ENCODE peak calls at places on chromosomes 5 and 9, in ten cellular contexts. One of them, this sample, is unnamed.

GRCh38 chr5:111805071-111805470 is 48.1 kb upstream of the NREP start:
- DNase-seq in activated naive CD8-positive, alpha-beta T cell treated with anti-CD3 and anti-CD28 coated beads for 36 hours: no peak
- DNase-seq in astrocyte of the spinal cord: no peak
- DNase-seq in lung: no peak
- DNase-seq in NCI-H774: no peak
- DNase-seq in NCI-H1092: no peak
- DNase-seq in islet precursor cell: no peak
- DNase-seq in stimulated activated CD8-positive, alpha-beta memory T cell treated with anti-CD3 and anti-CD28 coated beads, Interleukin-12 subunit alpha, Interleukin-12 subunit beta, amount 100 ng/mL, for 1 hour: no peak
- DNase-seq in NCI-H1048: no peak
- DNase-seq in H54: no peak
- DNase-seq in this sample: no peak

GRCh38 chr9:112439171-112439570 is 47.5 kb upstream of the KIAA1958 start:
- DNase-seq in activated naive CD8-positive, alpha-beta T cell treated with anti-CD3 and anti-CD28 coated beads for 36 hours: no peak
- DNase-seq in astrocyte of the spinal cord: no peak
- DNase-seq in lung: no peak
- DNase-seq in NCI-H774: peak
- DNase-seq in NCI-H1092: peak
- DNase-seq in islet precursor cell: no peak
- DNase-seq in stimulated activated CD8-positive, alpha-beta memory T cell treated with anti-CD3 and anti-CD28 coated beads, Interleukin-12 subunit alpha, Interleukin-12 subunit beta, amount 100 ng/mL, for 1 hour: no peak
- DNase-seq in NCI-H1048: no peak
- DNase-seq in H54: no peak
- DNase-seq in this sample: no peak

GRCh38 chr9:98099898-98100297 is 19.1 kb downstream of the TRIM14 start:
- DNase-seq in activated naive CD8-positive, alpha-beta T cell treated with anti-CD3 and anti-CD28 coated beads for 36 hours: no peak
- DNase-seq in astrocyte of the spinal cord: no peak
- DNase-seq in lung: no peak
- DNase-seq in NCI-H774: peak
- DNase-seq in NCI-H1092: no peak
- DNase-seq in islet precursor cell: no peak
- DNase-seq in stimulated activated CD8-positive, alpha-beta memory T cell treated with anti-CD3 and anti-CD28 coated beads, Interleukin-12 subunit alpha, Interleukin-12 subunit beta, amount 100 ng/mL, for 1 hour: no peak
- DNase-seq in NCI-H1048: no peak
- DNase-seq in H54: no peak
- DNase-seq in this sample: no peak

GRCh38 chr9:94705162-94705712 is 21.3 kb upstream of the AOPEP start:
- DNase-seq in activated naive CD8-positive, alpha-beta T cell treated with anti-CD3 and anti-CD28 coated beads for 36 hours: no peak
- DNase-seq in astrocyte of the spinal cord: no peak
- DNase-seq in lung: no peak
- DNase-seq in NCI-H774: no peak
- DNase-seq in NCI-H1092: no peak
- DNase-seq in islet precursor cell: no peak
- DNase-seq in stimulated activated CD8-positive, alpha-beta memory T cell treated with anti-CD3 and anti-CD28 coated beads, Interleukin-12 subunit alpha, Interleukin-12 subunit beta, amount 100 ng/mL, for 1 hour: no peak
- DNase-seq in NCI-H1048: no peak
- DNase-seq in H54: no peak
- DNase-seq in this sample: no peak

GRCh38 chr9:113823421-113823820 is 52.7 kb upstream of the ZNF618 start:
- DNase-seq in activated naive CD8-positive, alpha-beta T cell treated with anti-CD3 and anti-CD28 coated beads for 36 hours: no peak
- DNase-seq in astrocyte of the spinal cord: no peak
- DNase-seq in lung: no peak
- DNase-seq in NCI-H774: no peak
- DNase-seq in NCI-H1092: no peak
- DNase-seq in islet precursor cell: no peak
- DNase-seq in stimulated activated CD8-positive, alpha-beta memory T cell treated with anti-CD3 and anti-CD28 coated beads, Interleukin-12 subunit alpha, Interleukin-12 subunit beta, amount 100 ng/mL, for 1 hour: no peak
- DNase-seq in NCI-H1048: no peak
- DNase-seq in H54: no peak
- DNase-seq in this sample: no peak

GRCh38 chr5:80406980-80407734 is 707 bp upstream of the ZFYVE16 start:
- DNase-seq in activated naive CD8-positive, alpha-beta T cell treated with anti-CD3 and anti-CD28 coated beads for 36 hours: no peak
- DNase-seq in astrocyte of the spinal cord: no peak
- DNase-seq in lung: no peak
- DNase-seq in NCI-H774: peak
- DNase-seq in NCI-H1092: no peak
- DNase-seq in islet precursor cell: no peak
- DNase-seq in stimulated activated CD8-positive, alpha-beta memory T cell treated with anti-CD3 and anti-CD28 coated beads, Interleukin-12 subunit alpha, Interleukin-12 subunit beta, amount 100 ng/mL, for 1 hour: no peak
- DNase-seq in NCI-H1048: no peak
- DNase-seq in H54: no peak
- DNase-seq in this sample: peak

GRCh38 chr5:164649266-164649665 is 1143.8 kb downstream of the MAT2B start:
- DNase-seq in activated naive CD8-positive, alpha-beta T cell treated with anti-CD3 and anti-CD28 coated beads for 36 hours: no peak
- DNase-seq in astrocyte of the spinal cord: no peak
- DNase-seq in lung: no peak
- DNase-seq in NCI-H774: no peak
- DNase-seq in NCI-H1092: no peak
- DNase-seq in islet precursor cell: no peak
- DNase-seq in stimulated activated CD8-positive, alpha-beta memory T cell treated with anti-CD3 and anti-CD28 coated beads, Interleukin-12 subunit alpha, Interleukin-12 subunit beta, amount 100 ng/mL, for 1 hour: no peak
- DNase-seq in NCI-H1048: no peak
- DNase-seq in H54: no peak
- DNase-seq in this sample: no peak

GRCh38 chr9:124799274-124800006 is 22.5 kb downstream of the OLFML2A start:
- DNase-seq in activated naive CD8-positive, alpha-beta T cell treated with anti-CD3 and anti-CD28 coated beads for 36 hours: no peak
- DNase-seq in astrocyte of the spinal cord: no peak
- DNase-seq in lung: no peak
- DNase-seq in NCI-H774: no peak
- DNase-seq in NCI-H1092: no peak
- DNase-seq in islet precursor cell: no peak
- DNase-seq in stimulated activated CD8-positive, alpha-beta memory T cell treated with anti-CD3 and anti-CD28 coated beads, Interleukin-12 subunit alpha, Interleukin-12 subunit beta, amount 100 ng/mL, for 1 hour: no peak
- DNase-seq in NCI-H1048: no peak
- DNase-seq in H54: no peak
- DNase-seq in this sample: no peak

GRCh38 chr5:124948062-124948753 is 201.8 kb upstream of the ZNF608 start:
- DNase-seq in activated naive CD8-positive, alpha-beta T cell treated with anti-CD3 and anti-CD28 coated beads for 36 hours: no peak
- DNase-seq in astrocyte of the spinal cord: no peak
- DNase-seq in lung: peak
- DNase-seq in NCI-H774: peak
- DNase-seq in NCI-H1092: no peak
- DNase-seq in islet precursor cell: no peak
- DNase-seq in stimulated activated CD8-positive, alpha-beta memory T cell treated with anti-CD3 and anti-CD28 coated beads, Interleukin-12 subunit alpha, Interleukin-12 subunit beta, amount 100 ng/mL, for 1 hour: no peak
- DNase-seq in NCI-H1048: peak
- DNase-seq in H54: no peak
- DNase-seq in this sample: no peak

GRCh38 chr9:70257991-70258691 is 637 bp upstream of the SMC5 start:
- DNase-seq in activated naive CD8-positive, alpha-beta T cell treated with anti-CD3 and anti-CD28 coated beads for 36 hours: no peak
- DNase-seq in astrocyte of the spinal cord: peak
- DNase-seq in lung: peak
- DNase-seq in NCI-H774: peak
- DNase-seq in NCI-H1092: peak
- DNase-seq in islet precursor cell: peak
- DNase-seq in stimulated activated CD8-positive, alpha-beta memory T cell treated with anti-CD3 and anti-CD28 coated beads, Interleukin-12 subunit alpha, Interleukin-12 subunit beta, amount 100 ng/mL, for 1 hour: no peak
- DNase-seq in NCI-H1048: no peak
- DNase-seq in H54: peak
- DNase-seq in this sample: no peak

GRCh38 chr5:108079754-108080153 is 302.1 kb downstream of the FBXL17 start:
- DNase-seq in activated naive CD8-positive, alpha-beta T cell treated with anti-CD3 and anti-CD28 coated beads for 36 hours: no peak
- DNase-seq in astrocyte of the spinal cord: no peak
- DNase-seq in lung: no peak
- DNase-seq in NCI-H774: no peak
- DNase-seq in NCI-H1092: no peak
- DNase-seq in islet precursor cell: no peak
- DNase-seq in stimulated activated CD8-positive, alpha-beta memory T cell treated with anti-CD3 and anti-CD28 coated beads, Interleukin-12 subunit alpha, Interleukin-12 subunit beta, amount 100 ng/mL, for 1 hour: no peak
- DNase-seq in NCI-H1048: no peak
- DNase-seq in H54: no peak
- DNase-seq in this sample: no peak

GRCh38 chr9:15253786-15254185 is 53.2 kb downstream of the TTC39B start:
- DNase-seq in activated naive CD8-positive, alpha-beta T cell treated with anti-CD3 and anti-CD28 coated beads for 36 hours: no peak
- DNase-seq in astrocyte of the spinal cord: no peak
- DNase-seq in lung: no peak
- DNase-seq in NCI-H774: no peak
- DNase-seq in NCI-H1092: no peak
- DNase-seq in islet precursor cell: no peak
- DNase-seq in stimulated activated CD8-positive, alpha-beta memory T cell treated with anti-CD3 and anti-CD28 coated beads, Interleukin-12 subunit alpha, Interleukin-12 subunit beta, amount 100 ng/mL, for 1 hour: no peak
- DNase-seq in NCI-H1048: no peak
- DNase-seq in H54: no peak
- DNase-seq in this sample: no peak

GRCh38 chr5:159061186-159061796 is 38.4 kb downstream of the EBF1 start:
- DNase-seq in activated naive CD8-positive, alpha-beta T cell treated with anti-CD3 and anti-CD28 coated beads for 36 hours: no peak
- DNase-seq in astrocyte of the spinal cord: peak
- DNase-seq in lung: no peak
- DNase-seq in NCI-H774: no peak
- DNase-seq in NCI-H1092: no peak
- DNase-seq in islet precursor cell: no peak
- DNase-seq in stimulated activated CD8-positive, alpha-beta memory T cell treated with anti-CD3 and anti-CD28 coated beads, Interleukin-12 subunit alpha, Interleukin-12 subunit beta, amount 100 ng/mL, for 1 hour: no peak
- DNase-seq in NCI-H1048: no peak
- DNase-seq in H54: peak
- DNase-seq in this sample: peak

GRCh38 chr9:136658849-136659535 is 3.7 kb upstream of the EGFL7 start:
- DNase-seq in activated naive CD8-positive, alpha-beta T cell treated with anti-CD3 and anti-CD28 coated beads for 36 hours: peak
- DNase-seq in astrocyte of the spinal cord: no peak
- DNase-seq in lung: no peak
- DNase-seq in NCI-H774: no peak
- DNase-seq in NCI-H1092: no peak
- DNase-seq in islet precursor cell: no peak
- DNase-seq in stimulated activated CD8-positive, alpha-beta memory T cell treated with anti-CD3 and anti-CD28 coated beads, Interleukin-12 subunit alpha, Interleukin-12 subunit beta, amount 100 ng/mL, for 1 hour: no peak
- DNase-seq in NCI-H1048: no peak
- DNase-seq in H54: no peak
- DNase-seq in this sample: no peak

GRCh38 chr5:59599729-59600128 is 293.8 kb downstream of the PDE4D start:
- DNase-seq in activated naive CD8-positive, alpha-beta T cell treated with anti-CD3 and anti-CD28 coated beads for 36 hours: no peak
- DNase-seq in astrocyte of the spinal cord: no peak
- DNase-seq in lung: no peak
- DNase-seq in NCI-H774: no peak
- DNase-seq in NCI-H1092: no peak
- DNase-seq in islet precursor cell: no peak
- DNase-seq in stimulated activated CD8-positive, alpha-beta memory T cell treated with anti-CD3 and anti-CD28 coated beads, Interleukin-12 subunit alpha, Interleukin-12 subunit beta, amount 100 ng/mL, for 1 hour: no peak
- DNase-seq in NCI-H1048: no peak
- DNase-seq in H54: no peak
- DNase-seq in this sample: no peak

GRCh38 chr9:127106493-127106855 is 16.0 kb downstream of the ANGPTL2 start:
- DNase-seq in activated naive CD8-positive, alpha-beta T cell treated with anti-CD3 and anti-CD28 coated beads for 36 hours: no peak
- DNase-seq in astrocyte of the spinal cord: no peak
- DNase-seq in lung: no peak
- DNase-seq in NCI-H774: no peak
- DNase-seq in NCI-H1092: no peak
- DNase-seq in islet precursor cell: peak
- DNase-seq in stimulated activated CD8-positive, alpha-beta memory T cell treated with anti-CD3 and anti-CD28 coated beads, Interleukin-12 subunit alpha, Interleukin-12 subunit beta, amount 100 ng/mL, for 1 hour: no peak
- DNase-seq in NCI-H1048: no peak
- DNase-seq in H54: no peak
- DNase-seq in this sample: no peak

GRCh38 chr5:171445910-171446516 is 26.6 kb downstream of the FGF18 start:
- DNase-seq in activated naive CD8-positive, alpha-beta T cell treated with anti-CD3 and anti-CD28 coated beads for 36 hours: no peak
- DNase-seq in astrocyte of the spinal cord: peak
- DNase-seq in lung: no peak
- DNase-seq in NCI-H774: no peak
- DNase-seq in NCI-H1092: no peak
- DNase-seq in islet precursor cell: no peak
- DNase-seq in stimulated activated CD8-positive, alpha-beta memory T cell treated with anti-CD3 and anti-CD28 coated beads, Interleukin-12 subunit alpha, Interleukin-12 subunit beta, amount 100 ng/mL, for 1 hour: no peak
- DNase-seq in NCI-H1048: no peak
- DNase-seq in H54: no peak
- DNase-seq in this sample: no peak

GRCh38 chr5:97224112-97224750 is 41.2 kb upstream of the RIOK2 start:
- DNase-seq in activated naive CD8-positive, alpha-beta T cell treated with anti-CD3 and anti-CD28 coated beads for 36 hours: no peak
- DNase-seq in astrocyte of the spinal cord: peak
- DNase-seq in lung: no peak
- DNase-seq in NCI-H774: no peak
- DNase-seq in NCI-H1092: no peak
- DNase-seq in islet precursor cell: no peak
- DNase-seq in stimulated activated CD8-positive, alpha-beta memory T cell treated with anti-CD3 and anti-CD28 coated beads, Interleukin-12 subunit alpha, Interleukin-12 subunit beta, amount 100 ng/mL, for 1 hour: no peak
- DNase-seq in NCI-H1048: no peak
- DNase-seq in H54: no peak
- DNase-seq in this sample: no peak

GRCh38 chr5:88889165-88890069 is 6.4 kb upstream of the MEF2C start:
- DNase-seq in activated naive CD8-positive, alpha-beta T cell treated with anti-CD3 and anti-CD28 coated beads for 36 hours: no peak
- DNase-seq in astrocyte of the spinal cord: peak
- DNase-seq in lung: peak
- DNase-seq in NCI-H774: no peak
- DNase-seq in NCI-H1092: peak
- DNase-seq in islet precursor cell: peak
- DNase-seq in stimulated activated CD8-positive, alpha-beta memory T cell treated with anti-CD3 and anti-CD28 coated beads, Interleukin-12 subunit alpha, Interleukin-12 subunit beta, amount 100 ng/mL, for 1 hour: no peak
- DNase-seq in NCI-H1048: no peak
- DNase-seq in H54: peak
- DNase-seq in this sample: peak

GRCh38 chr5:109532773-109533364 is 123.1 kb upstream of the PJA2 start:
- DNase-seq in activated naive CD8-positive, alpha-beta T cell treated with anti-CD3 and anti-CD28 coated beads for 36 hours: no peak
- DNase-seq in astrocyte of the spinal cord: no peak
- DNase-seq in lung: no peak
- DNase-seq in NCI-H774: no peak
- DNase-seq in NCI-H1092: no peak
- DNase-seq in islet precursor cell: no peak
- DNase-seq in stimulated activated CD8-positive, alpha-beta memory T cell treated with anti-CD3 and anti-CD28 coated beads, Interleukin-12 subunit alpha, Interleukin-12 subunit beta, amount 100 ng/mL, for 1 hour: no peak
- DNase-seq in NCI-H1048: no peak
- DNase-seq in H54: no peak
- DNase-seq in this sample: no peak

GRCh38 chr9:33221568-33221884 is 18.4 kb upstream of the SPINK4 start:
- DNase-seq in activated naive CD8-positive, alpha-beta T cell treated with anti-CD3 and anti-CD28 coated beads for 36 hours: no peak
- DNase-seq in astrocyte of the spinal cord: no peak
- DNase-seq in lung: no peak
- DNase-seq in NCI-H774: no peak
- DNase-seq in NCI-H1092: no peak
- DNase-seq in islet precursor cell: no peak
- DNase-seq in stimulated activated CD8-positive, alpha-beta memory T cell treated with anti-CD3 and anti-CD28 coated beads, Interleukin-12 subunit alpha, Interleukin-12 subunit beta, amount 100 ng/mL, for 1 hour: no peak
- DNase-seq in NCI-H1048: no peak
- DNase-seq in H54: no peak
- DNase-seq in this sample: no peak

GRCh38 chr9:1047605-1048235 is 2.4 kb upstream of the DMRT2 start:
- DNase-seq in activated naive CD8-positive, alpha-beta T cell treated with anti-CD3 and anti-CD28 coated beads for 36 hours: peak
- DNase-seq in astrocyte of the spinal cord: no peak
- DNase-seq in lung: no peak
- DNase-seq in NCI-H774: no peak
- DNase-seq in NCI-H1092: no peak
- DNase-seq in islet precursor cell: no peak
- DNase-seq in stimulated activated CD8-positive, alpha-beta memory T cell treated with anti-CD3 and anti-CD28 coated beads, Interleukin-12 subunit alpha, Interleukin-12 subunit beta, amount 100 ng/mL, for 1 hour: no peak
- DNase-seq in NCI-H1048: no peak
- DNase-seq in H54: no peak
- DNase-seq in this sample: no peak

GRCh38 chr9:6777218-6777902 is 19.6 kb downstream of the KDM4C start:
- DNase-seq in activated naive CD8-positive, alpha-beta T cell treated with anti-CD3 and anti-CD28 coated beads for 36 hours: no peak
- DNase-seq in astrocyte of the spinal cord: no peak
- DNase-seq in lung: no peak
- DNase-seq in NCI-H774: no peak
- DNase-seq in NCI-H1092: no peak
- DNase-seq in islet precursor cell: peak
- DNase-seq in stimulated activated CD8-positive, alpha-beta memory T cell treated with anti-CD3 and anti-CD28 coated beads, Interleukin-12 subunit alpha, Interleukin-12 subunit beta, amount 100 ng/mL, for 1 hour: no peak
- DNase-seq in NCI-H1048: no peak
- DNase-seq in H54: no peak
- DNase-seq in this sample: no peak

GRCh38 chr9:128271112-128271511 is 4.7 kb downstream of the GOLGA2 start:
- DNase-seq in activated naive CD8-positive, alpha-beta T cell treated with anti-CD3 and anti-CD28 coated beads for 36 hours: no peak
- DNase-seq in astrocyte of the spinal cord: no peak
- DNase-seq in lung: no peak
- DNase-seq in NCI-H774: no peak
- DNase-seq in NCI-H1092: no peak
- DNase-seq in islet precursor cell: peak
- DNase-seq in stimulated activated CD8-positive, alpha-beta memory T cell treated with anti-CD3 and anti-CD28 coated beads, Interleukin-12 subunit alpha, Interleukin-12 subunit beta, amount 100 ng/mL, for 1 hour: no peak
- DNase-seq in NCI-H1048: no peak
- DNase-seq in H54: no peak
- DNase-seq in this sample: no peak

GRCh38 chr5:167816354-167816753 is 475.1 kb upstream of the WWC1 start:
- DNase-seq in activated naive CD8-positive, alpha-beta T cell treated with anti-CD3 and anti-CD28 coated beads for 36 hours: no peak
- DNase-seq in astrocyte of the spinal cord: peak
- DNase-seq in lung: no peak
- DNase-seq in NCI-H774: no peak
- DNase-seq in NCI-H1092: no peak
- DNase-seq in islet precursor cell: no peak
- DNase-seq in stimulated activated CD8-positive, alpha-beta memory T cell treated with anti-CD3 and anti-CD28 coated beads, Interleukin-12 subunit alpha, Interleukin-12 subunit beta, amount 100 ng/mL, for 1 hour: no peak
- DNase-seq in NCI-H1048: no peak
- DNase-seq in H54: no peak
- DNase-seq in this sample: peak

GRCh38 chr9:127968717-127969383 is 11.9 kb downstream of the EEIG1 start:
- DNase-seq in activated naive CD8-positive, alpha-beta T cell treated with anti-CD3 and anti-CD28 coated beads for 36 hours: no peak
- DNase-seq in astrocyte of the spinal cord: peak
- DNase-seq in lung: no peak
- DNase-seq in NCI-H774: no peak
- DNase-seq in NCI-H1092: peak
- DNase-seq in islet precursor cell: peak
- DNase-seq in stimulated activated CD8-positive, alpha-beta memory T cell treated with anti-CD3 and anti-CD28 coated beads, Interleukin-12 subunit alpha, Interleukin-12 subunit beta, amount 100 ng/mL, for 1 hour: no peak
- DNase-seq in NCI-H1048: no peak
- DNase-seq in H54: peak
- DNase-seq in this sample: peak

GRCh38 chr9:86434039-86434726 is 80.0 kb upstream of the TUT7 start:
- DNase-seq in activated naive CD8-positive, alpha-beta T cell treated with anti-CD3 and anti-CD28 coated beads for 36 hours: no peak
- DNase-seq in astrocyte of the spinal cord: peak
- DNase-seq in lung: no peak
- DNase-seq in NCI-H774: peak
- DNase-seq in NCI-H1092: peak
- DNase-seq in islet precursor cell: peak
- DNase-seq in stimulated activated CD8-positive, alpha-beta memory T cell treated with anti-CD3 and anti-CD28 coated beads, Interleukin-12 subunit alpha, Interleukin-12 subunit beta, amount 100 ng/mL, for 1 hour: no peak
- DNase-seq in NCI-H1048: no peak
- DNase-seq in H54: peak
- DNase-seq in this sample: peak

This sample was measured in tibial artery.